ENCODE peak calls at places on chromosomes 16 and 17, in five cellular contexts. N is H9, A is endodermal cell, X is HCT116, U is SK-N-SH. W is an unnamed sample.

GRCh38 chr17:73489333-73489732 is 154.9 kb downstream of the SDK2 start:
- DNase-seq in A (peak), X (no peak), U (peak), N (no peak), W (no peak)

GRCh38 chr17:79993390-79994221 is 42.1 kb downstream of the TBC1D16 start:
- DNase-seq in U (no peak), A (peak), X (no peak), N (peak), W (peak)

GRCh38 chr17:77885678-77886386 is 72.7 kb upstream of the TNRC6C start:
- DNase-seq in A (no peak), X (no peak), N (no peak), U (no peak), W (no peak)

GRCh38 chr17:32361270-32361669 is 11.3 kb downstream of the ZNF207 start:
- DNase-seq in X (no peak), U (no peak), N (no peak), A (no peak), W (no peak)

GRCh38 chr17:42288985-42289862 is 926 bp downstream of the STAT5A start:
- DNase-seq in X (no peak), U (no peak), N (peak), A (peak), W (no peak)

GRCh38 chr16:57648590-57649442 is 19.3 kb upstream of the ADGRG3 start:
- DNase-seq in N (peak), A (peak), X (peak), U (peak), W (peak)

GRCh38 chr16:82055117-82055516 is 20.1 kb downstream of the HSD17B2 start:
- DNase-seq in U (no peak), A (no peak), N (no peak), X (no peak), W (no peak)

GRCh38 chr17:9890124-9890523 is 14.9 kb downstream of the RCVRN start:
- DNase-seq in N (peak), X (peak), U (peak), A (peak), W (no peak)

GRCh38 chr16:86772671-86773338 is 194.5 kb downstream of the FOXL1 start:
- DNase-seq in U (no peak), A (no peak), X (no peak), N (no peak), W (no peak)

GRCh38 chr17:36136439-36136838 is 32.8 kb downstream of the CCL4 start:
- DNase-seq in X (no peak), N (no peak), A (no peak), U (no peak), W (no peak)

GRCh38 chr16:24853830-24854229 is 8.1 kb downstream of the SLC5A11 start:
- DNase-seq in X (no peak), U (peak), N (no peak), A (no peak), W (peak)

GRCh38 chr17:5605452-5605851 is 21.1 kb upstream of the NLRP1 start:
- DNase-seq in A (no peak), U (no peak), X (no peak), N (no peak), W (no peak)

GRCh38 chr17:5615476-5615875 is 31.2 kb upstream of the NLRP1 start:
- DNase-seq in N (no peak), U (no peak), A (no peak), X (no peak), W (no peak)

GRCh38 chr17:5608696-5609095 is 24.4 kb upstream of the NLRP1 start:
- DNase-seq in U (no peak), X (no peak), N (no peak), A (no peak), W (no peak)

GRCh38 chr17:5607946-5608345 is 23.6 kb upstream of the NLRP1 start:
- DNase-seq in N (no peak), U (no peak), A (no peak), X (no peak), W (no peak)

DNA sequence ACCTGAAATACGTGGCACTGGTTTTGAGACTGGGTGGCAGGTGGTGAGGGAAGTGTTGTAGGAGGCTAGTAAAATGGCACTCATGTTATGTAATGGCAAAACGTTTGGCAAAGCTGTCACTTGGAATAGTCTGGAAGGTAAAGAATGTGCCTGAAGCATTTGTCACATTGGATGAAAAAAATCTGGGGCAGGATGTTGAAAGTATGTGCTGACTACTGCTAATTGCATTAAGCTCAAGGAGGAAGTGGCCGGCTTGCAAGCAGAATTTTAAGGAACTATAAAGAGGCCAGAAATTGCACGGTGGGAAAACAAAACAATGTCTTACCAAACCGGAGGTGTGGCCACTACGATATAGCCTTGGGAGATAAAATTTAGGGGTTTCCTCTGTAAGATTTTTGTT is 26.6 kb upstream of the NLRP1 start:
- DNase-seq in X (no peak), U (no peak), A (no peak), N (no peak), W (no peak)
- H3K9ac ChIP-seq in X (no peak), U (no peak), A (no peak), N (no peak), W (no peak)

DNA sequence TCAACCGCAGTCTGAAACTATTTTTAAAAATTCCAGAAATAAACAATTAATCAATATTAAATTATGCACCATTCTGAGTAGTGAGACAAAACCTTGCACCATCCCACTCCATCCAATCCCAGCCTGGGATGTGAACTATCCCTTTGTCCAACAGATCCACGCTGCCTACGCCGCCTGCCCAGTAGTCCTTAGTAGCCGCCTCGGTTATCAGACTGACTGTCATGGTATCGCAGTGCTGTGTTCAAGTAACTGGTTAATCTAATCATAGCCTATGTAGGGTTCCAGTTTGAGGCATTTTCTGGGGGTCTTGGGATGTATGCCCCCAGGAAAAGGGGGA is 437.7 kb downstream of the HS3ST3B1 start:
- DNase-seq in A (peak), X (no peak), N (no peak), U (no peak), W (no peak)
- TF ChIP-seq CTCF in A (no peak), X (no peak), N (no peak), U (no peak), W (no peak)

GRCh38 chr17:28737770-28738679 is 5.8 kb upstream of the TRAF4 start:
- DNase-seq in N (no peak), X (no peak), A (no peak), U (no peak), W (no peak)
- H3K9ac ChIP-seq in N (no peak), X (no peak), A (no peak), U (no peak), W (no peak)

DNA sequence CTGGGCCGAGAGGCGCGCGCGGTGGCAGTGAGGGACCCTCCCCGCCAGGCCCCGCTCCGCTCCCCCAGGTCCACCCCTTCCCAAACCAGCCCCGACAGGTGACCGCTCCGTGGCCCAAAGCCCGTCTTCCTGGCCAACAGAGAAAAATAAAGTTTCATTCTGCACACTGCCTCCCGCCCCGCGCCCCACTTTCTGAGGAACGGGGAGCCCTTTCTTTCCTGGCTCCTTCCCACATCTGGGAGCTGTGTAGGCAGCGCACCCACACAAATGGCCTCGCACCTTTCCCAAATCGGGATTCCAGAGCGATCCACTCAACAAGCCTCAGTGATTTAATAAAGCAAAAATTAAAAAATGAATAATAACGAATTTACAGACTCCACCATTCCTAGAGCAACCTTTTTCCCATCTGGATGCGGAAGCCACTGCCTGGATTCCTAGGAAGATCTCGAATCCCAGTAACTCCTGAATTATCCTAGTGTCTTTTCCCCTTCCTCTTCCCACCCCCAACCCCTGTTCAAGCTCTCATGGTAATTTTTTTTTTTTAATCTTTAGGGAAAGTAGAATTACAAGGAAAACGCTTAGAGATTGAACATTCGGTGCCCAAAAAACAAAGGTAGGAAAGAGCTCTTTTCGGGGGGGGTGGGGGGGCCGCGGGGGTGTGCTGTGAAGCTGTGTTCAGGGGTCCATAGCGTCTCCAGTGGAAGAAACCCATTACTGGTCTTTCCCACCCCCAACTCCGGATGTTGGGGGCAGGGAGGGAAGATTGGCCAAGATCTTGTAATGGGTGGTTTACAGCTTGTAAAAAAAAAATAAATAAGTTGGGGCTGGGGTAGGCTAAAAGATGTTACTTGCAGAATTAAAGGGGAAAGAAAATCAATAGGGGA is 1.6 kb downstream of the IGF2BP1 start:
- DNase-seq in U (no peak), N (peak), A (peak), X (no peak), W (peak)
- TF ChIP-seq CTCF in U (no peak), N (peak), A (peak), X (no peak), W (peak)

GRCh38 chr16:1257561-1258217 is 1.8 kb downstream of the TPSD1 start:
- DNase-seq in A (no peak), U (peak), X (no peak), N (no peak), W (no peak)
- H3K9ac ChIP-seq in A (no peak), U (no peak), X (no peak), N (no peak), W (no peak)

GRCh38 chr16:10136916-10137315 is 45.3 kb downstream of the GRIN2A start:
- DNase-seq in N (peak), X (no peak), A (peak), U (no peak), W (no peak)
- TF ChIP-seq CTCF in N (peak), X (peak), A (peak), U (no peak), W (no peak)

GRCh38 chr16:11794447-11794846 is 2.6 kb downstream of the ZC3H7A start:
- DNase-seq in X (no peak), N (no peak), A (no peak), U (no peak), W (no peak)

GRCh38 chr16:11791144-11791828 is 5.8 kb downstream of the ZC3H7A start:
- DNase-seq in U (no peak), A (no peak), X (no peak), N (no peak), W (no peak)

GRCh38 chr16:11794991-11795886 is 1.8 kb downstream of the ZC3H7A start:
- DNase-seq in A (no peak), N (no peak), X (no peak), U (no peak), W (no peak)

GRCh38 chr16:11793840-11794239 is 3.2 kb downstream of the ZC3H7A start:
- DNase-seq in N (no peak), A (no peak), U (no peak), X (no peak), W (no peak)

DNA sequence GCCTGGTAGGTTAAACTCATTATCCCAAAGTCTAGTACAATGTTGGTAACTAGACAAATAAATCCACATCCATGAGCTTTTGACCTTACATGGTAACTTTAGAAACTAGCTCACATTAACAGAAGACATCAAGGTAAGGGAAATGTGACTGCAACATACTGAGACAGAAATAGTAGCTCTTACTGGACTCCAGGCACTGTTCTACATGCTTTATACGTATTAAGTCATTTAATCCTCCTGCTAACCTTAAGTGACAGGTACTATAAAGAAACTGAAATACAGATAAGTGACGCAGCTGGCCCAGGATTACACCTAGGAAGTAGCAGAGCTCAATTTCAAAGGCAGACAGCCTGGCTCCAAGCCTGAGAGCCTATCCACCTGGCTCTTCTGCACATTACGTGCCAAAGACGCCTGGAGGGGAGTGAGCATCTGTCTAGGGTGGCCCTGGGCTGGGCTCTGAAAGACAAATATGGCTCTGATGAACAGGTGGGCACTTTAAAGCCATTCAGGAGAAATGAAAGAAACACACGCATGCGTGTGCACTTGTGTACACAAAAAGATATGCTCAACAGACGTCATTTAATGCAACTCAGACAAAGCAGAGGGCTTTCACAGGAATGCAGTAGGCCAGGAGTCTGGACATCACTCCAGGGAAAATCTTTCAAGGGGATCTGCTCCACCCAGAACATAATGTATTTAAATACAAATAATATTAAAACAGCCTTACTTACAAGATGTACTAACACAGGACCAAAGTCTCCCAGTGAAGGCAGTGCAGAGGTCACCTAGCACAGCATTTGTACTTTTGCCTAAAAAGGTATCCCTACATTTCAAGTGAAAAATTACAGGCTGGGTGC is 4.4 kb downstream of the ZC3H7A start:
- DNase-seq in A (no peak), X (no peak), N (no peak), U (no peak), W (no peak)
- H3K9ac ChIP-seq in A (no peak), X (no peak), N (no peak), U (no peak), W (no peak)

W was measured in fibroblast of lung.